ENCODE peak calls at places on chromosomes 2 and 18, in nine cellular contexts. U is astrocyte, I is lower lobe of right lung, H is tibial nerve, J is pancreas, Y is RWPE2, A is BJ, W is transverse colon, K is tibial artery. F is an unnamed sample. For H3K36me3, the result is how much of the 10 kb centered on the place peaks cover.

GRCh38 chr18:56068030-56068671 is 480.2 kb upstream of the TCF4 start:
- DNase-seq in K (no peak), I (no peak), Y (no peak), W (no peak), U (peak), A (no peak), H (no peak), J (no peak), F (peak)

GRCh38 chr18:29164020-29164706 is 987.2 kb upstream of the CDH2 start:
- DNase-seq in K (no peak), I (no peak), W (no peak), Y (no peak), J (no peak), U (peak), H (no peak), A (peak), F (peak)

GRCh38 chr2:159449504-159450124 is 163.1 kb upstream of the WDSUB1 start:
- DNase-seq in J (no peak), A (no peak), W (no peak), U (no peak), H (no peak), Y (no peak), I (no peak), K (no peak), F (no peak)

GRCh38 chr2:41720298-41720697 is 327.5 kb upstream of the PKDCC start:
- DNase-seq in U (no peak), J (no peak), K (no peak), I (no peak), Y (no peak), H (no peak), W (no peak), A (no peak), F (no peak)

GRCh38 chr2:86598966-86599365 is 24.7 kb downstream of the RNF103 start:
- DNase-seq in K (no peak), J (no peak), W (no peak), H (no peak), I (no peak), Y (no peak), U (no peak), A (no peak), F (no peak)

GRCh38 chr2:104849618-104850097 is 4.3 kb upstream of the POU3F3 start:
- DNase-seq in U (peak), A (no peak), I (no peak), H (no peak), J (peak), K (no peak), W (peak), Y (no peak), F (no peak)

GRCh38 chr18:12299862-12300261 is 8.2 kb upstream of the TUBB6 start:
- DNase-seq in H (no peak), W (no peak), I (no peak), K (peak), U (no peak), Y (no peak), J (no peak), A (no peak), F (no peak)

GRCh38 chr2:128786800-128787478 is 468.3 kb upstream of the HS6ST1 start:
- DNase-seq in H (no peak), W (no peak), J (peak), Y (no peak), U (peak), A (no peak), I (no peak), K (no peak), F (no peak)

GRCh38 chr18:68056936-68057335 is 540.4 kb upstream of the DSEL start:
- DNase-seq in I (no peak), U (peak), A (no peak), K (no peak), J (no peak), W (no peak), Y (no peak), H (no peak), F (no peak)

GRCh38 chr2:159371506-159371905 is 85.0 kb upstream of the WDSUB1 start:
- DNase-seq in I (no peak), Y (no peak), H (no peak), A (no peak), J (no peak), U (no peak), K (no peak), W (no peak), F (no peak)

GRCh38 chr2:215060851-215061541 is 77.4 kb downstream of the ABCA12 start:
- DNase-seq in H (no peak), K (no peak), A (no peak), I (no peak), U (no peak), J (no peak), W (no peak), Y (no peak), F (no peak)

GRCh38 chr2:46308629-46309028 is 11.4 kb downstream of the EPAS1 start:
- DNase-seq in K (no peak), Y (no peak), H (no peak), W (no peak), U (no peak), I (no peak), J (no peak), A (no peak), F (no peak)

DNA sequence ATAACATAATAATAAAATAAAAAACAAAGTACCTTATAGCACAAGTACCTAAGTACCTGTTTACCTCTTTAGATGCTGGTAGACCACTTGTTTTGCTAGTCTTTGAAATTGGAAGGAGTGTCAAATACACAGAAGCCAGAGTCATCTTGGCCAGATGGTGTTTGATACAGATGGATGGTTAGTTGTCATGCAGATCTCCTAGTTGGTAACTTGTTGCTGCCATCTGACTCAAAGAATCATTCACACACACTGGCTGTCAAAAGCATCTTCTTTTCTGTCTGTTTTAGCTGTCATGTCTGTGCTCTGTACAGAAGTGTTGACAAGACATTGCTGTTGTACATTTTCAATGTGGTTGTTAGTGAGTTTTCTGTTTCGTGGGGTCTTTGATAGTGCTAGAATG is 39.7 kb downstream of the TANK start:
- DNase-seq in I (no peak), H (no peak), U (no peak), A (no peak), J (no peak), Y (no peak), W (no peak), K (no peak), F (no peak)
- H3K4me3 ChIP-seq in I (no peak), H (no peak), U (no peak), A (no peak), J (no peak), Y (no peak), W (no peak), K (no peak), F (no peak)

DNA sequence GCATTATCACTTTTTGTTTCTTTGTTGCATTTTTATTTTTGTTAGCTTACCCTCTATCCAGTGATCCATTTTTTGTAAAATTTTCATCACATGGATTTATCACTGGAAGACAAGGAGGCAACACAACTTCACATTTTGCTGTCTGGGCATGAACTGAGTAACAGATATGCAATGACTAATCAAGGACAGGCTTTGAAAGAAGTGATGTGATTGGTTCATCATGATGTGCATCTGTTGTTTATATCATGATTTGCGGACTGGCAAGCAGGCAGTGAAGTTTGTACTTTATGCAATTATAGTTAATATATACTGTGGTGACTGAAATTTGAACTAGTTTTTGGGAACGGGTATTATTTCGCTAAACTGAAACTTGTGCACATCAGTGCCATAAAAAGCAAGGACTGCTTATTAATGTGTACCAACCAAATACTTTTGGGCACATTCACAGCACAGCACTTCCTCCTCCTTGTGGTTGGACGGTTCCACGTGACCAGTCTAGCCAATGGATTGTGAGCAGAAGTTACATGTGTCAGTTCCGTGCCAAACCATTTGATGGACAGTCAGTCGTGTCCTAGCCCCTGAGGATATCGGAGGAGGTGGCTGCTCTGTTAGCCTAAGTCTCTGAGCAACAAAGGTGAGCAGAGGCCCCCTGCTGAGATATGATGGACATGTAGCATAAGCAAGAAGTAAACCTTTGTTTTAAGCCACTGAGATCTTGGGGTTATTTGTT is 201.4 kb upstream of the SIX2 start:
- DNase-seq in W (no peak), I (no peak), H (no peak), A (no peak), J (no peak), K (no peak), Y (no peak), U (no peak), F (no peak)
- TF ChIP-seq CTCF in W (no peak), I (no peak), H (no peak), A (no peak), J (no peak), K (no peak), Y (no peak), U (no peak), F (no peak)

GRCh38 chr2:150374562-150374961 is 112.9 kb downstream of the RND3 start:
- DNase-seq in I (no peak), H (no peak), Y (no peak), A (no peak), K (no peak), J (no peak), U (no peak), W (no peak), F (no peak)
- H3K36me3 ChIP-seq in I (under half), H (under half), Y (under half), A (under half), K (under half), J (under half), U (under half), W (under half), F (under half)

DNA sequence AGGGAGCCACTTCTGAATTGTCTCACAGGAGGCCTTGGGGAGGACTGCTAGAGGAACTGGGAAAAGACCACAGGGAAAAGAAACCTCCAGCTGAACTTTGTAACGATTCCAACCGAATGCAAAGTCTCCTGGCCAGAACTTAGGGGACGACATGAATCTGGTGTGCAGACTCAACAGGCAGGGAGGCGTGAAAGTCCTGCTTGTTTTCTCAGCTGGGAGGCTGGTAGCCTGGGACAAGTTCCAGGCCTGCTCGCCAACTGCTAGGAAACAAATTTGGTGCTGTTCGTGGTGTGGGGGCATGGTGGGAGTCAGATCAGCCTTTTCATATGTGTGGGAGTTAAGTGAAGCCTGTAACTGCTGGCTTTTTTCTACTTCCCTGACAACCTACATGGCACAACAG is 644.6 kb upstream of the CNTNAP5 start:
- DNase-seq in J (no peak), I (no peak), H (no peak), K (no peak), A (no peak), U (no peak), W (no peak), Y (no peak), F (peak)
- H3K4me3 ChIP-seq in J (no peak), I (no peak), H (no peak), K (no peak), A (no peak), U (no peak), W (no peak), Y (no peak), F (no peak)

GRCh38 chr2:133192028-133192427 is 376.2 kb downstream of the NCKAP5 start:
- DNase-seq in J (no peak), Y (no peak), A (no peak), H (no peak), W (no peak), U (no peak), K (no peak), I (no peak), F (no peak)
- TF ChIP-seq CTCF in J (no peak), Y (peak), A (no peak), H (no peak), W (no peak), U (no peak), K (no peak), I (no peak), F (no peak)

DNA sequence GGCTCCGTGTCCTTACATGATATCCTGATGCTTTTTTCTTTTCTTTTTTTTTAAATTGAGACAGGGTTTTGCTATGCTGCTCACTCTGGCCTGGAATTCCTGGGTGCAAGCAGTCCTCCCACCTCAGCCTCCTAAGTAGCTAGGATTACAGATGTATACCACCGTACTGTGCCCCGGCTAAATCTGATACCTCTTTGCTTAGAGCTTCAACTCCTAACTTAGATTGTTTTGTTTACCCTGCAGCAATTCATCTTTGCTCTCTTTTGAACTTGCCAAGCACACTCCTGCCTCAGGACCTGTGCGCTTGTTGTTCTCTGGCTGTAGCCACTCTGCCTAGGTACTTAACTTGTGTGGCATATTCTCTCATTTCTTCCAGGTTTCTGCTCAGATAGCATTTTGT is 24.5 kb downstream of the RAB10 start:
- DNase-seq in I (no peak), H (no peak), W (no peak), J (no peak), Y (no peak), K (no peak), A (no peak), U (no peak), F (no peak)
- H3K36me3 ChIP-seq in I (under half), H (under half), W (under half), J (under half), Y (under half), K (under half), A (under half), U (under half), F (under half)

DNA sequence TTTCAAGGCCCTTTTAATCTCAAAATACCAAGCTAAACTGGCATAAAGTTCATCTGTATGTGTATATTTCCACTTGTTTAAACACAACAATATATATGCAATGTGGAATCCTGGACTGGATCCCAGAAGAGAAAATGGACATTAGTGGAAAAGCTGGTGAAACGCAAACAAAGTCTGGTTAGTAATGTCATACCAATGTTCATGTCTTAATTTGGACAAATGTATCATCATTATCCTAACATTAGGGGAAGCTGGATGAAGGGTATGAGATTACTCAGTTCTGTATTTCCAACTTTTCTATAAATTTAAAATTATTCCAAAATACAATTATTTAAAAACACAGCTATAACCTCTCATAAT is 3.8 kb downstream of the SP3 start:
- DNase-seq in I (no peak), W (no peak), A (no peak), J (no peak), Y (no peak), U (no peak), K (no peak), H (no peak), F (no peak)
- H3K4me3 ChIP-seq in I (no peak), W (no peak), A (no peak), J (no peak), Y (no peak), U (no peak), K (no peak), H (no peak), F (no peak)

GRCh38 chr2:196040218-196040617 is 28.4 kb downstream of the DNAH7 start:
- DNase-seq in A (no peak), H (no peak), K (no peak), W (no peak), Y (no peak), J (no peak), U (no peak), I (no peak), F (no peak)
- TF ChIP-seq CTCF in A (no peak), H (no peak), K (no peak), W (no peak), Y (no peak), J (no peak), U (no peak), I (no peak), F (no peak)

DNA sequence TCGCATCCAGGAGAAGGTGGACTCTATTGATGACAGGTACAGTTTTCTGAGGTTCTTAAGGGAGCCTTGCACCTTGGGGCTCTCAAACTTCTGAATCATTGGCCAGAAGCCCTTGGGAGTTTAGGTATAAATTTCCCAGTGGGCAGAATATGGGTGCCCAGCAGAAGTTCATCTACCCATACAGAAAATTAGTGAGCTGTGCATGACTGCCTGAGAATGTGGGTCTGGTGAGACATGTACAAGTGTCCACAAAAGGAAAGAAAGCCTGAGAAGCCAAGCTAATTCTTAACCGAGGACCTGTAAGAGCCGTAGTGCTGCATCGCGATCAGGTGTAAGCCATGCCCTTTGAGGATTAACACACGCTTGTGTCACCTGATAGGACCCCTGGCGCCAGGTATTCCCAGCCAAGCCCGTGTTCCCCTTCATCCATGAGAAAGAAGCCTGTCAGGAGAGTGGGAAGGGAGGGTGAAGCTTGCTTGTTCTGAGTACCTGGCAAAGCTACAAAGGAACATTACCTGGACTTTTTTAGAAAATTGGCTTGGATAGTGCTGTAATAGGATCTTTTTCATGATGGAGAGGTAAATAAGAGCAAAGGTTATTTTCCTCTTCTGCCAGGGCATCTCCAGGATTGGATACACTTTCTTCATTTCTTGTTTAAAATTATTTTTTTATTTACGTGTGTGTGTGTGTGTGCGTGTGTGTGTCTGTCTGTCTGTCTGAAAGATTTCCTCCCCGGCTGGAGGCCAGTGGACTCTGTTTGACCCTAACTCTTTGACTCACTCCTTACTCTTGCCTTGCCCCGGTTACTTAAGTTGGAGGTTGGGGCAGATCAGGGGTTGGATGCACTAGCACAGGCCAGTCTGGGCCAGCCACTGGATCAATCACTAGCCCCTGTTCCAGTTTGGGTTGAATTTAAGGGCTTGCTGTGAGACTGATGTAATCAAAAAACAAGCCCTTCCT is 90.4 kb upstream of the EML6 start:
- DNase-seq in I (no peak), H (no peak), U (peak), A (peak), Y (no peak), W (no peak), J (no peak), K (no peak), F (peak)
- H3K36me3 ChIP-seq in I (half or more), H (under half), U (half or more), A (under half), Y (half or more), W (half or more), J (under half), K (half or more), F (under half)